ENCODE peak calls at places on chromosomes 13 and 19, in four cellular contexts. Q is GM12878, A is HepG2, X is K562. R is an unnamed sample.

GRCh38 chr13:54029720-54030119 is 1001.1 kb downstream of the OLFM4 start:
- DNase-seq in Q (no peak), A (no peak), X (no peak), R (no peak)

GRCh38 chr13:109776575-109776974 is 9.8 kb downstream of the IRS2 start:
- DNase-seq in Q (no peak), A (no peak), X (no peak), R (no peak)

GRCh38 chr13:75724742-75725504 is 88.8 kb downstream of the LMO7 start:
- DNase-seq in Q (no peak), A (no peak), X (no peak), R (peak)

GRCh38 chr13:109740721-109741120 is 45.7 kb downstream of the IRS2 start:
- DNase-seq in Q (no peak), A (no peak), X (no peak), R (no peak)

GRCh38 chr19:12841094-12841493 is 2.8 kb downstream of the MAST1 start:
- DNase-seq in Q (no peak), A (no peak), X (peak), R (peak)

GRCh38 chr19:46291829-46292228 is 5.0 kb upstream of the HIF3A start:
- DNase-seq in Q (no peak), A (no peak), X (no peak), R (no peak)

GRCh38 chr13:80802946-80803345 is 462.0 kb upstream of the SPRY2 start:
- DNase-seq in Q (no peak), A (no peak), X (no peak), R (no peak)

GRCh38 chr19:22784051-22784450 is at the start of gene ZNF99:
- DNase-seq in Q (no peak), A (no peak), X (no peak), R (no peak)

GRCh38 chr19:31659897-31660210 is 310.6 kb upstream of the TSHZ3 start:
- DNase-seq in Q (no peak), A (no peak), X (no peak), R (no peak)

GRCh38 chr13:71477735-71478134 is 389.3 kb downstream of the DACH1 start:
- DNase-seq in Q (no peak), A (no peak), X (no peak), R (no peak)

GRCh38 chr13:24680258-24680920 is at the start of gene ATP12A:
- DNase-seq in Q (no peak), A (no peak), X (no peak), R (peak)

GRCh38 chr19:5249526-5249925 is 91.1 kb downstream of the PTPRS start:
- DNase-seq in Q (no peak), A (no peak), X (no peak), R (no peak)

GRCh38 chr13:98284677-98285076 is 107.6 kb upstream of the RNF113B start:
- DNase-seq in Q (no peak), A (no peak), X (no peak), R (no peak)

GRCh38 chr13:98285317-98285716 is 108.2 kb upstream of the RNF113B start:
- DNase-seq in Q (no peak), A (no peak), X (no peak), R (no peak)

GRCh38 chr13:98285852-98286594 is 109.0 kb upstream of the RNF113B start:
- DNase-seq in Q (no peak), A (no peak), X (no peak), R (no peak)

GRCh38 chr13:98289339-98289935 is 112.4 kb upstream of the RNF113B start:
- DNase-seq in Q (no peak), A (no peak), X (no peak), R (no peak)

GRCh38 chr13:98286814-98287213 is 109.7 kb upstream of the RNF113B start:
- DNase-seq in Q (no peak), A (no peak), X (no peak), R (no peak)
- TF ChIP-seq SP1 in Q (no peak), A (no peak), X (no peak), R (no peak)

GRCh38 chr19:36373638-36374156 is 5.3 kb downstream of the ZFP14 start:
- DNase-seq in Q (no peak), A (no peak), X (no peak), R (no peak)
- TF ChIP-seq TARDBP in Q (no peak), A (no peak), X (no peak), R (no peak)

GRCh38 chr13:101523732-101524131 is 71.3 kb downstream of the ITGBL1 start:
- DNase-seq in Q (no peak), A (no peak), X (no peak), R (no peak)
- TF ChIP-seq FOXK2 in Q (no peak), A (no peak), X (no peak), R (no peak)

DNA sequence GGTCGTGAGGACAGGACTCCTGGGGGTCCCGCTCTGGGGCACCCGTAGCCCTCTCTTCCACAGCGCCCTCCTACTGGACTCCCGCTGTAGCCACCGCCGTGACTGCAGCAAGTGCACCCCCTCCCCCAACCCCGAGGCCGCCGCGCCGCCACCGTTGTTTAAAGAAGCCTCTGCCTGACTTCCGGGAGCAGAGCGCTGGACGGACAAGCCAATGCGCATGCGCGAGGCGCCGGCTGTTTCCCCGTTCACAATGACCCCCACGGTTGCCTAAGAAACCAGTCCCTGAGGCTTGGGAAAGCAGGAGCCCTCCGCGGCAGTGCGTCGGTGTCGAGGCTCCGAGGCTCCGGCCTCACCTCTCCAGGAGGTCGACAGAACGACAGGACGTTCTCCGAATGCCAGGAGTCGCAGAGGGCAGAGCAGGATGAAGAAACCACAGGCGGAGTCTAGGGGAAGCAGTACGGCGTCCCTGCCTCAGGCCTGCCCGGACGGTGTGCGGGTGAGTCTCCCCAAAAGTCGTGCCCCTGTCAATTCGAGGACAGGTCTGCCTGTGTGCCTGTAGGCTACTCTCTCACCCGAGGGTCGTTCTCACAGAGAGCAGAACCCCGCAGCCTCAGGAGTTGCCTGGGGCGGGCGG is 70.5 kb upstream of the ZNF420 start:
- DNase-seq in Q (no peak), A (no peak), X (peak), R (no peak)
- TF ChIP-seq SP1 in Q (no peak), A (no peak), X (no peak), R (no peak)

GRCh38 chr19:7872306-7873204 is 1.6 kb downstream of the PRR36 start:
- DNase-seq in Q (no peak), A (no peak), X (no peak), R (no peak)

GRCh38 chr19:7870571-7871279 is 3.5 kb downstream of the PRR36 start:
- DNase-seq in Q (no peak), A (peak), X (peak), R (peak)

GRCh38 chr19:7871280-7871529 is 3.0 kb downstream of the PRR36 start:
- DNase-seq in Q (no peak), A (no peak), X (no peak), R (no peak)

GRCh38 chr19:7869910-7870511 is 4.2 kb downstream of the PRR36 start:
- DNase-seq in Q (no peak), A (peak), X (peak), R (peak)

GRCh38 chr19:7871530-7872305 is 2.5 kb downstream of the PRR36 start:
- DNase-seq in Q (peak), A (peak), X (peak), R (peak)
- TF ChIP-seq TARDBP in Q (no peak), A (no peak), X (no peak), R (no peak)

GRCh38 chr13:97743946-97744345 is 209.5 kb upstream of the IPO5 start:
- DNase-seq in Q (no peak), A (no peak), X (no peak), R (no peak)

DNA sequence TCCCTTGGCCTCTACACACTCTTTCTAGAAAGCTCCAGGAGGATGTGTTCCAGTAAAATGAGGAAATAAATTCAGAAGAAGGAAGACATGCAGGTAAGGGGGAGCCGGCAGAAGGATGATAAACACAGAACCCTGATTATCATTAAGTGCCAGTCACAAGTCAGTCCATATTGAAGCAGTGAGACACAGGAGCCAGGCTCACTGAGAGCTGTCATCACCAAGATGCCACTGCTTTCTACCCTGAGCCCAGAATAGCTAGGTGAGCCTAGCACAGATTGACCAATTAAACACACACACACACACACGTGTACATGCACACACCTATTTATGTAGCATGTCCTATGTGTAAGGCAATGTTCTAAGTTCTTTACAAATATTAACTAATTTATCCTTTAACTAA is 211.4 kb upstream of the IPO5 start:
- DNase-seq in Q (no peak), A (no peak), X (no peak), R (no peak)
- TF ChIP-seq FOXK2 in Q (no peak), A (no peak), X (no peak), R (no peak)

GRCh38 chr19:2974342-2974932 is 2.9 kb upstream of the TLE6 start:
- DNase-seq in Q (no peak), A (no peak), X (peak), R (no peak)

GRCh38 chr19:2977686-2978466 is 512 bp downstream of the TLE6 start:
- DNase-seq in Q (no peak), A (no peak), X (peak), R (no peak)

GRCh38 chr19:2977001-2977685 is at the start of gene TLE6:
- DNase-seq in Q (peak), A (peak), X (peak), R (peak)

GRCh38 chr19:2978467-2978767 is 1.1 kb downstream of the TLE6 start:
- DNase-seq in Q (no peak), A (no peak), X (no peak), R (no peak)

GRCh38 chr19:2976609-2977000 is 759 bp upstream of the TLE6 start:
- DNase-seq in Q (no peak), A (no peak), X (no peak), R (no peak)
- TF ChIP-seq SP1 in Q (no peak), A (no peak), X (no peak), R (no peak)

R was measured in HEK293T.